ENCODE peak calls at places on chromosomes 11 and 22, in seven cellular contexts. One of them, this sample, is unnamed.

GRCh38 chr11:70913715-70914231 is 338.6 kb downstream of the SHANK2 start:
- DNase-seq in PC-3: no peak
- DNase-seq in chondrocyte: no peak
- DNase-seq in lower lobe of right lung: peak
- DNase-seq in iris pigment epithelial cell: no peak
- DNase-seq in kidney tubule cell: no peak
- DNase-seq in uterus: no peak
- DNase-seq in this sample: peak

GRCh38 chr11:27124514-27125264 is 84.1 kb downstream of the BBOX1 start:
- DNase-seq in kidney tubule cell: peak
- DNase-seq in iris pigment epithelial cell: peak
- DNase-seq in uterus: no peak
- DNase-seq in PC-3: no peak
- DNase-seq in chondrocyte: no peak
- DNase-seq in lower lobe of right lung: no peak
- DNase-seq in this sample: no peak

GRCh38 chr22:39723899-39724351 is 153.4 kb downstream of the CACNA1I start:
- DNase-seq in lower lobe of right lung: no peak
- DNase-seq in uterus: no peak
- DNase-seq in iris pigment epithelial cell: peak
- DNase-seq in kidney tubule cell: no peak
- DNase-seq in chondrocyte: no peak
- DNase-seq in PC-3: peak
- DNase-seq in this sample: no peak

GRCh38 chr11:117877120-117877784 is 794 bp upstream of the FXYD6 start:
- DNase-seq in lower lobe of right lung: no peak
- DNase-seq in uterus: no peak
- DNase-seq in iris pigment epithelial cell: no peak
- DNase-seq in chondrocyte: no peak
- DNase-seq in kidney tubule cell: no peak
- DNase-seq in PC-3: no peak
- DNase-seq in this sample: no peak

GRCh38 chr11:66068154-66068821 is 1.8 kb upstream of the PACS1 start:
- DNase-seq in PC-3: peak
- DNase-seq in iris pigment epithelial cell: peak
- DNase-seq in uterus: peak
- DNase-seq in lower lobe of right lung: peak
- DNase-seq in chondrocyte: no peak
- DNase-seq in kidney tubule cell: peak
- DNase-seq in this sample: peak

GRCh38 chr22:27452916-27453315 is 348.6 kb downstream of the MN1 start:
- DNase-seq in PC-3: no peak
- DNase-seq in kidney tubule cell: no peak
- DNase-seq in uterus: no peak
- DNase-seq in chondrocyte: no peak
- DNase-seq in iris pigment epithelial cell: no peak
- DNase-seq in lower lobe of right lung: no peak
- DNase-seq in this sample: no peak

GRCh38 chr11:61787928-61788491 is 4.4 kb downstream of the TMEM258 start:
- DNase-seq in PC-3: peak
- DNase-seq in lower lobe of right lung: no peak
- DNase-seq in uterus: peak
- DNase-seq in chondrocyte: no peak
- DNase-seq in kidney tubule cell: peak
- DNase-seq in iris pigment epithelial cell: peak
- DNase-seq in this sample: peak

GRCh38 chr11:119518746-119519382 is 95.9 kb upstream of the THY1 start:
- DNase-seq in kidney tubule cell: peak
- DNase-seq in chondrocyte: no peak
- DNase-seq in iris pigment epithelial cell: peak
- DNase-seq in uterus: no peak
- DNase-seq in lower lobe of right lung: no peak
- DNase-seq in PC-3: peak
- DNase-seq in this sample: no peak

GRCh38 chr11:83601201-83601992 is 315.2 kb upstream of the CCDC90B start:
- DNase-seq in iris pigment epithelial cell: no peak
- DNase-seq in kidney tubule cell: no peak
- DNase-seq in chondrocyte: no peak
- DNase-seq in PC-3: no peak
- DNase-seq in lower lobe of right lung: no peak
- DNase-seq in uterus: no peak
- DNase-seq in this sample: no peak

GRCh38 chr22:48004936-48005335 is 1242.5 kb downstream of the TBC1D22A start:
- DNase-seq in PC-3: no peak
- DNase-seq in lower lobe of right lung: no peak
- DNase-seq in iris pigment epithelial cell: no peak
- DNase-seq in kidney tubule cell: no peak
- DNase-seq in chondrocyte: no peak
- DNase-seq in uterus: no peak
- DNase-seq in this sample: no peak

GRCh38 chr22:40472579-40472978 is 102.2 kb downstream of the SGSM3 start:
- DNase-seq in uterus: no peak
- DNase-seq in PC-3: no peak
- DNase-seq in iris pigment epithelial cell: no peak
- DNase-seq in chondrocyte: no peak
- DNase-seq in kidney tubule cell: no peak
- DNase-seq in lower lobe of right lung: no peak
- DNase-seq in this sample: no peak

GRCh38 chr11:125055107-125055715 is 7.9 kb upstream of the SLC37A2 start:
- DNase-seq in iris pigment epithelial cell: no peak
- DNase-seq in lower lobe of right lung: no peak
- DNase-seq in PC-3: peak
- DNase-seq in uterus: no peak
- DNase-seq in chondrocyte: no peak
- DNase-seq in kidney tubule cell: no peak
- DNase-seq in this sample: no peak

GRCh38 chr11:17314904-17315426 is 36.6 kb upstream of the NCR3LG1 start:
- DNase-seq in lower lobe of right lung: no peak
- DNase-seq in kidney tubule cell: no peak
- DNase-seq in chondrocyte: no peak
- DNase-seq in iris pigment epithelial cell: no peak
- DNase-seq in uterus: no peak
- DNase-seq in PC-3: no peak
- DNase-seq in this sample: no peak

GRCh38 chr11:75873417-75874148 is 58.6 kb downstream of the UVRAG start:
- DNase-seq in iris pigment epithelial cell: no peak
- DNase-seq in kidney tubule cell: peak
- DNase-seq in chondrocyte: no peak
- DNase-seq in uterus: no peak
- DNase-seq in PC-3: no peak
- DNase-seq in lower lobe of right lung: no peak
- DNase-seq in this sample: no peak

This sample was measured in transverse colon.